ENCODE peak calls at places on chromosomes 4 and X, in four cellular contexts. One of them, this sample, is unnamed.
A peak's percentile ranks its signal among the peaks of the same experiment; 100 is the strongest.

GRCh38 chr4:1873291-1873690 is 2.1 kb downstream of the NSD2 start:
- DNase-seq in K562: peak; percentile 26
- DNase-seq in H1: no peak
- DNase-seq in GM12878: no peak
- DNase-seq in this sample: no peak

GRCh38 chrX:39065051-39065871 is 264.0 kb downstream of the MID1IP1 start:
- DNase-seq in K562: no peak
- DNase-seq in GM12878: no peak
- DNase-seq in H1: peak; percentile 56
- DNase-seq in this sample: no peak

GRCh38 chr4:61555789-61556188 is 355.7 kb downstream of the ADGRL3 start:
- DNase-seq in K562: no peak
- DNase-seq in H1: no peak
- DNase-seq in GM12878: no peak
- DNase-seq in this sample: no peak

GRCh38 chrX:22950278-22951266 is 49.2 kb upstream of the DDX53 start:
- DNase-seq in H1: no peak
- DNase-seq in GM12878: no peak
- DNase-seq in K562: no peak
- DNase-seq in this sample: no peak

GRCh38 chrX:15749642-15750610 is 11.9 kb downstream of the CA5B start:
- DNase-seq in K562: no peak
- DNase-seq in GM12878: no peak
- DNase-seq in H1: no peak
- DNase-seq in this sample: no peak

GRCh38 chr4:138507527-138507926 is 265.4 kb upstream of the SLC7A11 start:
- DNase-seq in K562: no peak
- DNase-seq in H1: no peak
- DNase-seq in GM12878: no peak
- DNase-seq in this sample: no peak

GRCh38 chr4:61996943-61997342 is 796.8 kb downstream of the ADGRL3 start:
- DNase-seq in H1: no peak
- DNase-seq in GM12878: no peak
- DNase-seq in K562: no peak
- DNase-seq in this sample: no peak

GRCh38 chrX:6266041-6266440 is 37.4 kb upstream of the NLGN4X start:
- DNase-seq in K562: no peak
- DNase-seq in GM12878: no peak
- DNase-seq in H1: no peak
- DNase-seq in this sample: no peak

GRCh38 chr4:111814961-111815360 is 330.3 kb upstream of the FAM241A start:
- DNase-seq in GM12878: no peak
- DNase-seq in H1: no peak
- DNase-seq in K562: no peak
- DNase-seq in this sample: no peak

GRCh38 chr4:2923141-2923551 is 40.1 kb downstream of the NOP14 start:
- DNase-seq in H1: no peak
- DNase-seq in GM12878: no peak
- DNase-seq in K562: no peak
- DNase-seq in this sample: no peak

GRCh38 chrX:41389311-41389888 is 55.4 kb downstream of the DDX3X start:
- DNase-seq in H1: no peak
- DNase-seq in K562: no peak
- DNase-seq in GM12878: no peak
- DNase-seq in this sample: no peak

GRCh38 chrX:41921492-41922124 is 1.7 kb downstream of the CASK start:
- DNase-seq in K562: no peak
- DNase-seq in GM12878: peak; percentile 45
- DNase-seq in H1: no peak
- DNase-seq in this sample: no peak

GRCh38 chrX:22922961-22923360 is 76.8 kb upstream of the DDX53 start:
- DNase-seq in GM12878: no peak
- DNase-seq in K562: no peak
- DNase-seq in H1: no peak
- DNase-seq in this sample: no peak

GRCh38 chr4:54076673-54077072 is 12.3 kb upstream of the CHIC2 start:
- DNase-seq in K562: no peak
- DNase-seq in GM12878: no peak
- DNase-seq in H1: no peak
- DNase-seq in this sample: no peak

GRCh38 chrX:49043987-49044281 is 777 bp upstream of the TFE3 start:
- DNase-seq in GM12878: no peak
- DNase-seq in K562: no peak
- DNase-seq in H1: no peak
- DNase-seq in this sample: no peak

GRCh38 chr4:168771251-168771650 is 238.8 kb downstream of the CBR4 start:
- DNase-seq in H1: no peak
- DNase-seq in GM12878: no peak
- DNase-seq in K562: no peak
- DNase-seq in this sample: no peak

GRCh38 chr4:184644553-184645307 is 4.5 kb downstream of the CASP3 start:
- DNase-seq in K562: no peak
- DNase-seq in H1: no peak
- DNase-seq in GM12878: no peak
- DNase-seq in this sample: no peak

GRCh38 chrX:119236599-119237525 is 777 bp downstream of the PGRMC1 start:
- DNase-seq in GM12878: no peak
- DNase-seq in K562: peak; percentile 24
- DNase-seq in H1: peak; percentile 45
- DNase-seq in this sample: no peak

GRCh38 chr4:108703370-108703769 is 53.0 kb downstream of the OSTC start:
- DNase-seq in GM12878: no peak
- DNase-seq in K562: no peak
- DNase-seq in H1: no peak
- DNase-seq in this sample: no peak

GRCh38 chr4:75340561-75340960 is 173.6 kb downstream of the RCHY1 start:
- DNase-seq in K562: no peak
- DNase-seq in GM12878: no peak
- DNase-seq in H1: no peak
- DNase-seq in this sample: no peak

GRCh38 chrX:117936162-117936561 is 180.4 kb downstream of the KLHL13 start:
- DNase-seq in H1: no peak
- DNase-seq in K562: no peak
- DNase-seq in GM12878: no peak
- DNase-seq in this sample: no peak

GRCh38 chr4:74545488-74545887 is 100.6 kb downstream of the AREG start:
- DNase-seq in K562: no peak
- DNase-seq in GM12878: no peak
- DNase-seq in H1: no peak
- DNase-seq in this sample: no peak

GRCh38 chr4:133152330-133152791 is 3.3 kb downstream of the PCDH10 start:
- DNase-seq in K562: no peak
- DNase-seq in H1: peak; percentile 74
- DNase-seq in GM12878: no peak
- DNase-seq in this sample: no peak

GRCh38 chr4:146095091-146095690 is 80.3 kb upstream of the LSM6 start:
- DNase-seq in K562: peak; percentile 34
- DNase-seq in GM12878: no peak
- DNase-seq in H1: peak; percentile 59
- DNase-seq in this sample: peak; percentile 57

GRCh38 chr4:55979562-55979961 is 30.8 kb downstream of the CEP135 start:
- DNase-seq in H1: no peak
- DNase-seq in GM12878: no peak
- DNase-seq in K562: no peak
- DNase-seq in this sample: no peak

GRCh38 chr4:173258866-173259265 is 75.3 kb downstream of the HMGB2 start:
- DNase-seq in GM12878: no peak
- DNase-seq in H1: no peak
- DNase-seq in K562: no peak
- DNase-seq in this sample: no peak

GRCh38 chr4:123699823-123700822 is 303.5 kb downstream of the SPRY1 start:
- DNase-seq in GM12878: no peak
- DNase-seq in K562: no peak
- DNase-seq in H1: no peak
- DNase-seq in this sample: no peak

GRCh38 chr4:4182835-4183568 is 43.7 kb downstream of the OTOP1 start:
- DNase-seq in K562: peak; percentile 55
- DNase-seq in H1: peak; percentile 88
- DNase-seq in GM12878: no peak
- DNase-seq in this sample: peak; percentile 7

GRCh38 chrX:40145670-40146470 is 48.1 kb upstream of the BCOR start:
- DNase-seq in H1: no peak
- DNase-seq in GM12878: no peak
- DNase-seq in K562: no peak
- DNase-seq in this sample: no peak

GRCh38 chr4:127622621-127622922 is 10.2 kb upstream of the INTU start:
- DNase-seq in K562: no peak
- DNase-seq in GM12878: no peak
- DNase-seq in H1: no peak
- DNase-seq in this sample: no peak

GRCh38 chr4:147683172-147683571 is 791 bp downstream of the PRMT9 start:
- DNase-seq in GM12878: no peak
- DNase-seq in H1: no peak
- DNase-seq in K562: peak; percentile 21
- DNase-seq in this sample: no peak

GRCh38 chr4:77849278-77849965 is 13.2 kb upstream of the MRPL1 start:
- DNase-seq in GM12878: no peak
- DNase-seq in H1: no peak
- DNase-seq in K562: no peak
- DNase-seq in this sample: no peak

GRCh38 chr4:5435201-5435600 is 273.2 kb downstream of the EVC2 start:
- DNase-seq in H1: no peak
- DNase-seq in GM12878: no peak
- DNase-seq in K562: no peak
- DNase-seq in this sample: no peak

GRCh38 chr4:108834787-108835384 is 72.0 kb upstream of the ETNPPL start:
- DNase-seq in K562: peak; percentile 20
- DNase-seq in H1: no peak
- DNase-seq in GM12878: no peak
- DNase-seq in this sample: peak; percentile 4

GRCh38 chrX:6526564-6526963 is 8.4 kb downstream of the VCX3A start:
- DNase-seq in GM12878: no peak
- DNase-seq in H1: no peak
- DNase-seq in K562: no peak
- DNase-seq in this sample: no peak

GRCh38 chr4:845836-846251 is 19.9 kb upstream of the CPLX1 start:
- DNase-seq in H1: no peak
- DNase-seq in GM12878: no peak
- DNase-seq in K562: no peak
- DNase-seq in this sample: no peak
- TF ChIP-seq SP1 in H1: no peak
- TF ChIP-seq SP1 in GM12878: no peak
- TF ChIP-seq SP1 in K562: no peak
- TF ChIP-seq SP1 in this sample: no peak

GRCh38 chr4:131098976-131099375 is 2003.0 kb downstream of the C4orf33 start:
- DNase-seq in K562: no peak
- DNase-seq in GM12878: no peak
- DNase-seq in H1: no peak
- DNase-seq in this sample: no peak
- TF ChIP-seq CEBPB in K562: no peak
- TF ChIP-seq CEBPB in GM12878: no peak
- TF ChIP-seq CEBPB in H1: no peak
- TF ChIP-seq CEBPB in this sample: no peak

GRCh38 chr4:139672732-139673131 is 7.1 kb downstream of the MGST2 start:
- DNase-seq in GM12878: no peak
- DNase-seq in H1: no peak
- DNase-seq in K562: no peak
- DNase-seq in this sample: no peak
- TF ChIP-seq SP1 in GM12878: no peak
- TF ChIP-seq SP1 in H1: no peak
- TF ChIP-seq SP1 in K562: no peak
- TF ChIP-seq SP1 in this sample: no peak

GRCh38 chrX:53249387-53250042 is 24.5 kb upstream of the KDM5C start:
- DNase-seq in GM12878: no peak
- DNase-seq in H1: no peak
- DNase-seq in K562: no peak
- DNase-seq in this sample: no peak

GRCh38 chrX:53253293-53254020 is 27.9 kb downstream of the IQSEC2 start:
- DNase-seq in K562: no peak
- DNase-seq in GM12878: no peak
- DNase-seq in H1: no peak
- DNase-seq in this sample: no peak

GRCh38 chrX:53250556-53250955 is 25.5 kb upstream of the KDM5C start:
- DNase-seq in H1: no peak
- DNase-seq in K562: no peak
- DNase-seq in GM12878: no peak
- DNase-seq in this sample: no peak

GRCh38 chrX:53247928-53248327 is 22.9 kb upstream of the KDM5C start:
- DNase-seq in GM12878: no peak
- DNase-seq in H1: no peak
- DNase-seq in K562: no peak
- DNase-seq in this sample: no peak

GRCh38 chrX:53251307-53251706 is 26.3 kb upstream of the KDM5C start:
- DNase-seq in GM12878: no peak
- DNase-seq in K562: no peak
- DNase-seq in H1: no peak
- DNase-seq in this sample: no peak
- TF ChIP-seq CEBPB in GM12878: no peak
- TF ChIP-seq CEBPB in K562: no peak
- TF ChIP-seq CEBPB in H1: no peak
- TF ChIP-seq CEBPB in this sample: no peak

DNA sequence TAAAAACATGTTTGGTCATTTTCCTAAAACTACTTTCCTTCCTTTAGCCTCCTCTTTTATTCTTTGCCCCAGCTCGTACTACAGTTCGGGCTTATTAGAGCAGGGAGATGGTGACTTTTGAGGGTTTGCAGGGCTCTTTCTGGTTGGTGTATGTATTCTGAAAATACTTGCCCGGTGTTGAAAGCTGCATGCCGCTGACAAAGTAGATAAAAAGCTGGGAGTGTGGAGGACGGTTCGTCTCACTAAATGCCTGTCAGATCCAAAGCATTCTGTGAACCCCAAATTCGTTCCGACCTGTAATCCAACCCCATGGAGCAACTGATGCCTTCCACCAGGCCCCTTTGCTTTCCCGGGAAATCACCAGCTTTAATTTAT is 19.2 kb downstream of the TRIM2 start:
- DNase-seq in K562: no peak
- DNase-seq in H1: no peak
- DNase-seq in GM12878: no peak
- DNase-seq in this sample: no peak
- TF ChIP-seq SP1 in K562: no peak
- TF ChIP-seq SP1 in H1: no peak
- TF ChIP-seq SP1 in GM12878: no peak
- TF ChIP-seq SP1 in this sample: no peak

GRCh38 chr4:211033-211511 is 86.8 kb downstream of the ZNF718 start:
- DNase-seq in GM12878: peak; percentile 28
- DNase-seq in H1: no peak
- DNase-seq in K562: no peak
- DNase-seq in this sample: no peak
- TF ChIP-seq CEBPB in GM12878: no peak
- TF ChIP-seq CEBPB in H1: no peak
- TF ChIP-seq CEBPB in K562: no peak
- TF ChIP-seq CEBPB in this sample: no peak

GRCh38 chr4:41363384-41363981 is 106.8 kb downstream of the UCHL1 start:
- DNase-seq in H1: peak; percentile 50
- DNase-seq in GM12878: no peak
- DNase-seq in K562: no peak
- DNase-seq in this sample: no peak
- TF ChIP-seq SP1 in H1: peak; percentile 13
- TF ChIP-seq SP1 in GM12878: no peak
- TF ChIP-seq SP1 in K562: no peak
- TF ChIP-seq SP1 in this sample: no peak

This sample was measured in HCT116.